ENCODE peak calls at places on chromosomes 6 and 20, in eight cellular contexts. I, H, W, F, N, E, K and G are unnamed samples. For H3K27me3, the result is how much of the 10 kb centered on the place peaks cover.

GRCh38 chr6:43076928-43077809 is 1.1 kb downstream of the PTK7 start:
- DNase-seq in I (no peak), H (peak), W (no peak), F (peak), N (no peak), E (no peak), K (peak), G (no peak)

GRCh38 chr20:4898282-4898681 is 103.0 kb downstream of the SLC23A2 start:
- DNase-seq in I (peak), H (no peak), W (no peak), F (peak), N (peak), E (no peak), K (no peak), G (peak)

GRCh38 chr6:48664850-48665249 is 553.9 kb upstream of the PTCHD4 start:
- DNase-seq in I (no peak), H (no peak), W (no peak), F (no peak), N (no peak), E (no peak), K (no peak), G (no peak)

GRCh38 chr6:160259585-160259984 is 964 bp upstream of the SLC22A2 start:
- DNase-seq in I (no peak), H (no peak), W (no peak), F (peak), N (no peak), E (no peak), K (no peak), G (no peak)

GRCh38 chr6:158389188-158389919 is 77.1 kb downstream of the TULP4 start:
- DNase-seq in I (no peak), H (no peak), W (no peak), F (no peak), N (no peak), E (no peak), K (no peak), G (no peak)

GRCh38 chr6:17803409-17803808 is 96.7 kb upstream of the NUP153 start:
- DNase-seq in I (no peak), H (no peak), W (no peak), F (no peak), N (no peak), E (no peak), K (no peak), G (no peak)

GRCh38 chr6:70241991-70242420 is 60.9 kb downstream of the COL9A1 start:
- DNase-seq in I (no peak), H (no peak), W (no peak), F (peak), N (no peak), E (no peak), K (no peak), G (no peak)

GRCh38 chr20:62772994-62773858 is 23.0 kb upstream of the MRGBP start:
- DNase-seq in I (no peak), H (no peak), W (no peak), F (peak), N (peak), E (no peak), K (no peak), G (no peak)

GRCh38 chr20:1328680-1329330 is at the start of gene SDCBP2:
- DNase-seq in I (peak), H (no peak), W (peak), F (peak), N (no peak), E (peak), K (peak), G (peak)

GRCh38 chr6:74873911-74874310 is 331.9 kb downstream of the COL12A1 start:
- DNase-seq in I (no peak), H (no peak), W (no peak), F (no peak), N (no peak), E (no peak), K (no peak), G (no peak)

GRCh38 chr6:82863771-82864170 is 201.9 kb downstream of the UBE3D start:
- DNase-seq in I (no peak), H (no peak), W (no peak), F (no peak), N (no peak), E (no peak), K (no peak), G (no peak)

GRCh38 chr20:35329435-35330139 is 37.4 kb upstream of the FAM83C start:
- DNase-seq in I (no peak), H (no peak), W (no peak), F (no peak), N (no peak), E (no peak), K (no peak), G (peak)

GRCh38 chr6:40556023-40556422 is 31.1 kb downstream of the LRFN2 start:
- DNase-seq in I (no peak), H (no peak), W (no peak), F (no peak), N (no peak), E (no peak), K (no peak), G (no peak)

GRCh38 chr20:24782801-24783630 is 166.1 kb upstream of the CST7 start:
- DNase-seq in I (no peak), H (no peak), W (peak), F (no peak), N (no peak), E (no peak), K (no peak), G (peak)

GRCh38 chr6:20630617-20631448 is 96.6 kb downstream of the CDKAL1 start:
- DNase-seq in I (peak), H (no peak), W (no peak), F (no peak), N (no peak), E (no peak), K (no peak), G (no peak)

GRCh38 chr20:57482148-57482547 is 42.8 kb downstream of the CTCFL start:
- DNase-seq in I (no peak), H (no peak), W (peak), F (no peak), N (no peak), E (no peak), K (no peak), G (no peak)

DNA sequence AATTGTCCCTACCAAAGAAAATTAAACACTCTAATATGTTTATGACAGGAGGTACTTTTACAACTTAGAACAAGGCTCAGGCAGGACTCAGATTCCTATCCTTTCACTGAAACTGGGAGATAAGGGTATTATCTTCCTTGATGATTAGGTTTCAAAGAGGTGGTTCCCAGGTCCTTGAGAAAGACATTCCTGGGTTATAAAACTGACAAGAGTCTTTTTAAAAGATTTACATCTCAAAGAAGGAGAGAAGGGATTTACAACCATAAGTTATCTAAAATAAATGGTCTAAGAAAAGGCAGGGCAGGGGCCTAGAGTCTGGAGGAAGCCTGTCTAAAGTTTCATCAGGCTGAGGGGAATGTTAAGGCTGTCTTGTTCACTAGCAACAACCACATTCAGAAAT is 1492.5 kb downstream of the HACE1 start:
- DNase-seq in I (no peak), H (no peak), W (no peak), F (no peak), N (no peak), E (no peak), K (no peak), G (no peak)
- TF ChIP-seq POLR2A in I (no peak), H (no peak), W (no peak), F (no peak), N (no peak), E (no peak), K (no peak), G (no peak)

GRCh38 chr20:51565741-51566140 is 23.2 kb upstream of the NFATC2 start:
- DNase-seq in I (no peak), H (no peak), W (no peak), F (no peak), N (no peak), E (no peak), K (no peak), G (no peak)

GRCh38 chr20:51566594-51566993 is 24.1 kb upstream of the NFATC2 start:
- DNase-seq in I (no peak), H (no peak), W (no peak), F (no peak), N (no peak), E (no peak), K (no peak), G (no peak)

GRCh38 chr20:51563597-51564332 is 21.2 kb upstream of the NFATC2 start:
- DNase-seq in I (peak), H (peak), W (no peak), F (peak), N (peak), E (no peak), K (no peak), G (no peak)

GRCh38 chr20:51563141-51563596 is 20.6 kb upstream of the NFATC2 start:
- DNase-seq in I (no peak), H (no peak), W (no peak), F (no peak), N (no peak), E (no peak), K (no peak), G (no peak)

DNA sequence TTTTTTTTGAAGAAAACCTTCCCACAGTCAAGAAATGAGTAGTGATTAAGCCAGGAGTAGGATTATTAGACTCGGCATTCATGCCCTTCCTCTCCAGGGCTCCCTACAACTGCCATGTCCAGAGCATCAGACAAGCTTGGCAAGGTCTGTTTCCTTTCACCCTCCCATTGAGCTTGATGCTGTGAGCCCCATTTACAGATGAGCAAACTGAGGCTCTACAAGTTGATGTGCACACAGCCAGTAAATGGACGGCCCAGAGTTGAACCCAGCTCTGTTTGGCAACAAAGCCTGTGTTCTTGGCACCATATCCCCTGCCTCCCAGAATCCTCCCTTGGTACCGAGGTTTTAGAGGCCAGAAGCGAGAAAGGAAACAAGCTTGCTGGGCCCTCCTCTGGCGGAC is 22.8 kb upstream of the NFATC2 start:
- DNase-seq in I (no peak), H (no peak), W (no peak), F (no peak), N (no peak), E (no peak), K (no peak), G (no peak)
- H3K27me3 ChIP-seq in I (under half), H (under half), W (under half), F (under half), N (under half), E (under half), K (under half), G (under half)

DNA sequence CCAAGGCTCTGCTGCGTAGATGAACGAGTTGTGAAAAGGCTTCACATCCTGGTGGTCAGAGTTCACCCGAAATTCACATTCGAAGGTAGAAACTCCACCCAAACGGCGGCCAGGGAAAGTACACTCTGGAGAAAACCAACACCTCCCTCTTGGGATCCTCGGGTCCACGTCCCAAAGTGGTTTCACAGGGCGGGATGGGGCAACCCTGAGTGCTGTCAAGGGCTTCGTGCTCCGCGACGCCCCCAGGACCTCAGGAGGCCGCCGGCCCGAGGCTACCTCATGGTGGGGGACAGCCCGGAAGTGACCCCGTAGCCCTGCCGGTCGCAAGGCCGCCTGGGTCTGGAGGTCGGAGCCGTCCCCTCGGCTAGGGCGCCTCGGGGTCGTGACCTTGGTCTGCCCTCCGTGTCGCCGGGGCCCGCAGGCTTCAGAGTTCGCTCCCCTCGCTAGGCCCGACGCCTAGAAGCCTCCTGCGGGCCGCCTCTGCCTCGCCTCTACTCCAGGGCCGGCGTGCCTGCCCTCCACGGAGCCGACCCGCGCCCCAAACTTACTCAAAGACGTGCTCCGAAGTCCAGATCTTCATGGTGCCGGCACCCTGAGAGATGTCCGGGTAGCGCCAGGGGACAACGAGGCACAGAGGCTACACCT is at the start of gene PRELID3B:
- DNase-seq in I (no peak), H (no peak), W (no peak), F (peak), N (peak), E (no peak), K (no peak), G (peak)
- TF ChIP-seq POLR2A in I (no peak), H (no peak), W (no peak), F (peak), N (no peak), E (no peak), K (no peak), G (peak)

DNA sequence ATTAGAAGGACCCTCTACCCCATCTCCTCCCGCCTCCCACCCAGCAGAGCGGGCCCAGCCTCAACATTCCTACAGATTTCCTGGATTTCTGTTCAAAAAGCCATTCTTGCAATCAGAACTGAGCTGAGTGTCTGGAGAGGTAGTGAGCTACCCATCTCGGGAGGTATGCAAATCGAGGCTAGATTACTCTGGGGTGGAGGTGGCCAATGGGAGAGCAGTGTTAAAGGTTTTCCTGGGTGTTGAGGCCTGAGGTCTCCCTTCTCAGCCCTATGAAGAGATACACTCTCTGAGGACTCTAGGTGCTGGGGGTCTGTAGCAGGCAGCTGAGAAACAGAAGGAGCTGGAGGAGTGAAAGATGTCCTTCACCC is 57.0 kb downstream of the CD40 start:
- DNase-seq in I (no peak), H (no peak), W (no peak), F (no peak), N (no peak), E (no peak), K (no peak), G (no peak)
- H3K27me3 ChIP-seq in I (under half), H (under half), W (half or more), F (under half), N (under half), E (under half), K (half or more), G (under half)

DNA sequence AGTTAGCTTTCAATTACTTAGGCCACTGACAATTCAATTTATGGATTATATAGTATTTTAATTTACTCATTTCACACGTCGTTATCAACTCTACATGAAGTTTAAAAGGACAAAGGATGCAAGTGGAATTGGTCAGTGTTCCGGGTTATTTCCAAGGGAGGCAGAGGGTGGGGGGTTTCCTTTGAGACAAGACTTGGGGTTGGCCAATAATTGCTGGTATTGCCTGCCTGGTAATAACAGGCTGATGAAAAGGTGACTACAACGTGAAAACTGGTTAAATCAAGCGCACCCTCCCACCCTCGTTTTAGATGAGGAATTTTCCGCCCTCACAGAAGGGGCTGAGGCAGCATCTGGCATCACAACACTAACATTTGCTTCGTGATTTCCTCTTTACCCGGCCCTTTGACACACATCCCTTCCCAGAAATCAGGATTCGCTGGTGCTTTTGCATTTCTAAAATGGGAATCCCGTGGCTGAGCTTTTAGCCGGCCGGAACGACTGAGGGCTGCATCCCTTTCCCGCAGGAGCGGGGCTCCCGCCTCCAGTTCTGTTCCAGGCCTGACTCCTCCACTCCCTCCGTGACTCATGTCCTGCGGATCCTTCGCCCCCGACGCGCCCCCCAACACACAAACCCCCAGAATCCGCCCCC is 1.0 kb upstream of the PIM1 start:
- DNase-seq in I (no peak), H (no peak), W (no peak), F (no peak), N (no peak), E (peak), K (no peak), G (no peak)
- TF ChIP-seq POLR2A in I (no peak), H (no peak), W (no peak), F (no peak), N (no peak), E (no peak), K (no peak), G (no peak)

GRCh38 chr6:155259897-155260296 is 3.9 kb upstream of the CLDN20 start:
- DNase-seq in I (no peak), H (no peak), W (no peak), F (no peak), N (no peak), E (no peak), K (no peak), G (no peak)
- H3K27me3 ChIP-seq in I (under half), H (under half), W (under half), F (under half), N (under half), E (under half), K (under half), G (under half)